ENCODE peak calls at places on chromosomes 1 and 21, in four cellular contexts. Y is K562, M is cardiac fibroblast, D is AG10803. G is an unnamed sample.

GRCh38 chr1:6170116-6170741 is 9.9 kb downstream of the CHD5 start:
- DNase-seq in Y (no peak), M (no peak), D (no peak), G (no peak)

GRCh38 chr1:21152423-21153100 is 24.1 kb downstream of the EIF4G3 start:
- DNase-seq in Y (no peak), M (no peak), D (no peak), G (peak; percentile 48)

GRCh38 chr1:53541761-53542550 is 82.8 kb downstream of the DMRTB1 start:
- DNase-seq in Y (peak; percentile 18), M (peak; percentile 64), D (peak; percentile 95), G (peak; percentile 84)

GRCh38 chr1:155069551-155070391 is 6.2 kb downstream of the EFNA4 start:
- DNase-seq in Y (peak; percentile 47), M (no peak), D (no peak), G (no peak)

GRCh38 chr1:172970186-172970585 is 80.6 kb downstream of the TNFSF18 start:
- DNase-seq in Y (no peak), M (no peak), D (peak; percentile 36), G (peak; percentile 65)

GRCh38 chr1:165592945-165593823 is 37.9 kb upstream of the MGST3 start:
- DNase-seq in Y (peak; percentile 84), M (peak; percentile 86), D (peak; percentile 72), G (peak; percentile 81)

GRCh38 chr21:46193829-46194373 is 9.6 kb upstream of the SPATC1L start:
- DNase-seq in Y (no peak), M (no peak), D (no peak), G (no peak)

GRCh38 chr1:191579019-191579418 is 579.2 kb upstream of the RGS18 start:
- DNase-seq in Y (no peak), M (peak; percentile 29), D (no peak), G (no peak)

GRCh38 chr1:219542828-219543518 is 69.9 kb downstream of the ZC3H11B start:
- DNase-seq in Y (no peak), M (peak; percentile 74), D (peak; percentile 27), G (peak; percentile 59)

GRCh38 chr1:111887875-111888274 is 101.6 kb downstream of the KCND3 start:
- DNase-seq in Y (no peak), M (no peak), D (no peak), G (no peak)

GRCh38 chr1:243488459-243489163 is 232.8 kb downstream of the SDCCAG8 start:
- DNase-seq in Y (no peak), M (no peak), D (no peak), G (no peak)

GRCh38 chr1:118945460-118945859 is 42.7 kb downstream of the TBX15 start:
- DNase-seq in Y (no peak), M (peak; percentile 4), D (peak; percentile 79), G (peak; percentile 78)

GRCh38 chr1:206890125-206890637 is 7.1 kb upstream of the IL24 start:
- DNase-seq in Y (no peak), M (peak; percentile 88), D (peak; percentile 55), G (peak; percentile 68)

GRCh38 chr1:23394664-23395063 is 25.0 kb upstream of the ZNF436 start:
- DNase-seq in Y (no peak), M (peak; percentile 95), D (peak; percentile 96), G (peak; percentile 91)

GRCh38 chr1:89986020-89986419 is 8.9 kb upstream of the ZNF326 start:
- DNase-seq in Y (peak; percentile 19), M (no peak), D (no peak), G (no peak)

GRCh38 chr1:220990417-220991337 is 111.4 kb downstream of the HLX start:
- DNase-seq in Y (peak; percentile 63), M (peak; percentile 60), D (peak; percentile 58), G (peak; percentile 93)

GRCh38 chr21:20419780-20420179 is 578.4 kb upstream of the NCAM2 start:
- DNase-seq in Y (no peak), M (no peak), D (no peak), G (no peak)

GRCh38 chr1:198523183-198523942 is 17.1 kb downstream of the ATP6V1G3 start:
- DNase-seq in Y (peak; percentile 33), M (no peak), D (no peak), G (no peak)
- TF ChIP-seq CTCF in Y (no peak), M (no peak), D (no peak), G (no peak)

DNA sequence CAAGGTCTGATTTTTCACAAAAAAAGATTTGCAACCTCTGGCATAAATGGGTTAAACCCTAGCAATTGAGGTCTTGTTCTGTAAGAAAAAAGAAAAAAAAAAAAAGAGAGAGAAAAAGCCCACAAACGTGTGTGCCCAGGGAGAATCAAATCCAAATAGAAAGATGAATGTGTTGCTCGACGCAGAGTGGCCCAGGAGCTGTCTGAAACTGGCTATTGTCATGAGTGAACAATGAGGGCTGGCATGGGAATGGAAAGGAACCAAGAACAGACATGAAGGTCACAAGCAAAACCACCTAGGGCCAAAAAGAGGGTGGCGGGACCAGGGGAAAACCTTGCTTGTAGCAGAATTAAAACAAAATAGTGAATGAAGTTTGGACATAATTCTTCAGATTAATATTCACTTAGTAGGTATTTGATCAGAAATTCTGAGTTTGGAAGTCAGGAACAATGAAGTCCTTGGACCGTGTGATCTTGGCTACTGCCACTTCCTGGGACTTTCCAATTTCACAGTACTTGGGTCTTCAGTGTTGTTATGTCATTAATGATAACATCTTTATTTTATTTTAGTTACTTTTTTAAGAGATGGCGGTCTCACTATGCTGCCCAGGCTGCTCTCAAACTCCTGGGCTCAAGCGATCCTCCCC is 3.1 kb downstream of the ENO1 start:
- DNase-seq in Y (no peak), M (no peak), D (no peak), G (no peak)
- H3K4me3 ChIP-seq in Y (peak overlapping the region; percentile 82), M (peak overlapping the region; percentile 87), D (peak overlapping the region; percentile 93), G (peak overlapping the region; percentile 91)

DNA sequence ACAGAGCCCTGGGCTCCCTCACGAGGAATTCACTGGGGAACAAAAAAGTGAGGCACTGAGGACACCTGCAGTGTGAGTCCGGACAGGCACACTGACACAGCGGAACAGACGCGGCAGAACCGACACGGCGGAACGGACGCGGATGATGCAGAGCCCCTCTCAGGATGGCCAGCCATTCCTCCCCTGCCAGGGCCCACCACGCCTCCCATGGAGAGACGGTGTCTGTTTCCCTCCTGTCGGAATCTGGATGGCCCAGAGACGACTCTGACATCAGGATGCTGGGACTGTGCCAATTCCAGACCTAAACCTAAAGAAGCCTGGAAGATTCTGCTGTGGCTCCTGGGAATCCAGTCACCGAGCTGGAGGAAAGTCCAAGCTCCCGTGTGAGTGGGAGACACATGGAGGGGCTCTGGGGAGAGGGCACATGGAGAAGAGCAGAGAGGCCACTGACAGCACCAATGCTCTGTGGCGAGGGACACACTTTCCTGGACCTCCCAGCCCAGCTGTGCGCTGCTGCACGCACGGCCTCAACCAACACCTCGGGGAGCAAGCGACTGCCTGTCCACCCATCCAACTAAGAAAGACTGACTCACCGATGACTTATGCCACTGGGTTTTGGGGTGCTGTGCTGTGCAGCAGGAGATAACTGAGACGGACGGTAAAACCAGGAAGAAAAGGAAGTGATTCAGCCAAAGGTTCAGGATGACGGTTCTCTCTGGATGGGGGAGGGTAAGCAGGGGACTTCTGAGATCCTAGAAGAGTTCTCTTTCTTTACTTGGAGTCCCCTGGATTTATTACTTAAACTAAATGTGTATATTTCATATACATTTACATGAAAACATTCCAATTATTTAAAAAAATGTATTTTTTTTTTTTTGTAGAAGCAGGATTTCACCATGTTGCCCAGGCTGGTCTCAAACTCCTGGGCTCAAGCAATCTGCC is 23.3 kb downstream of the ZBTB17 start:
- DNase-seq in Y (peak; percentile 97), M (peak; percentile 77), D (peak; percentile 86), G (peak; percentile 96)
- TF ChIP-seq CTCF in Y (peak; percentile 60), M (no peak), D (no peak), G (no peak)

DNA sequence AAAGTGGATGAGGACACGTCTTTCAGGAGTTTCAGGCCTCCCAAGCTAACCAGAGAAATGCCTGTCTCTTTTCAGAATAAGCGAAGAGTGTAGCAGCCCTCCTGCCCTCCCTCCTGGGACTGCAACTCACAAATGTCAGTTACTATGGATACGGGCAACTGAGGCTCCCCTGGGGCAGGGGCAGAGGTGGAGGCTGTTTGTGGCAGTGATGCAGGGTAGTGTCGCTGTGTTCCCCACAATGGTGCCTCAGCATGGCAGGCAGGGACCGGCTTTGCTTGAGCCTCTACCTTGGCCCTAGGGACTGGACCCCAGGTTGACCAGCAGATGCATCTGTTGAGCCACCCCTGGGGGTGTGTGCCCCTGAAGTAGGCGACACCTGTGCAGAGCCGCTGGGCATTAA is 10.2 kb downstream of the NFASC start:
- DNase-seq in Y (no peak), M (no peak), D (no peak), G (no peak)
- H3K4me3 ChIP-seq in Y (no peak overlapping the region), M (no peak overlapping the region), D (no peak overlapping the region), G (no peak overlapping the region)

GRCh38 chr1:162276493-162276892 is 100.2 kb downstream of the SPATA46 start:
- DNase-seq in Y (peak; percentile 43), M (peak; percentile 62), D (peak; percentile 34), G (peak; percentile 54)
- TF ChIP-seq CTCF in Y (peak; percentile 41), M (peak; percentile 18), D (peak; percentile 51), G (peak; percentile 44)

GRCh38 chr1:236284291-236284711 is 2.5 kb upstream of the ERO1B start:
- DNase-seq in Y (no peak), M (no peak), D (no peak), G (no peak)
- H3K4me3 ChIP-seq in Y (no peak overlapping the region), M (no peak overlapping the region), D (no peak overlapping the region), G (no peak overlapping the region)

GRCh38 chr1:22212400-22213233 is 69.7 kb upstream of the WNT4 start:
- DNase-seq in Y (no peak), M (no peak), D (no peak), G (no peak)
- TF ChIP-seq CTCF in Y (no peak), M (no peak), D (no peak), G (no peak)

DNA sequence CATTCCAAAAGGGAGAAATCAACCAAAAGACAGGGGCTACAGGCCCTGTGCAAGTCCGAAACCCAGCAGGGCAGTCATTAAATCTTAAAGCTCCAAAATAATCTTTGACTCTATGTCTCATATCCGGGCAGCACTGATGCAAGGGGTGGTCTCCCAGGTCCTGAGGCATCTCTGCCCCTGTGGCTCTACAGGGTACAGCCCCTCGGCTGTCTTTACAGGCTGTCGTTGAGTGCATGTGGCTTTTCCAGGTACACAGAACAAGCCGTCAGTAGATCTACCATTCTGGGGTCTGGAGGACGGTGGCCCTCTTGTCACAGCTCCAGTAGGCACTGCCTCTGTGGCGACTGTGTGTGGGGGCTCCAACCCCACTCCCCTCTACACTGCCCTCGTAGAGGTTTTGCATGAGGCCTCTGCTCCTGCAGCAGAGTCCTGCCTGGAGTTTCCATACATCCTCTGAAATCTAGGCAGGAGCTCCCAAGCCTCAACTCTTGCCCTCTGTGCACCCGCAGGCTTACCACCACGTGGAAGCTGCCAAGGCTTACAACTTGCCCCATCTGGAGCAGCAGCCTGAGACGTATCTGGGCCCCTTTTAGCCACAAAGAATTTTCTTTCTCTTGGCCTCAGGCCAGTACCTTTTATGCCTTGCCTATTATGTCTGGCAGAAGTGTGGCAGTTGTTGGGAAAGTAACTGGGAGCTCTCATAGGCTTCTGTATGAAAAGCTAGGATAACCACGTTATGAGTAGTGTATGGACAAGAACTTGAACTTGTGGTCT is 52.5 kb downstream of the POU2F1 start:
- DNase-seq in Y (no peak), M (peak; percentile 80), D (peak; percentile 79), G (peak; percentile 31)
- H3K4me3 ChIP-seq in Y (no peak overlapping the region), M (no peak overlapping the region), D (no peak overlapping the region), G (no peak overlapping the region)

GRCh38 chr1:51901151-51901550 is 22.6 kb upstream of the NRDC start:
- DNase-seq in Y (no peak), M (no peak), D (no peak), G (no peak)
- TF ChIP-seq CTCF in Y (no peak), M (no peak), D (no peak), G (no peak)

GRCh38 chr21:32089771-32090170 is 189.1 kb downstream of the MIS18A start:
- DNase-seq in Y (no peak), M (no peak), D (no peak), G (no peak)
- H3K4me3 ChIP-seq in Y (no peak overlapping the region), M (no peak overlapping the region), D (no peak overlapping the region), G (no peak overlapping the region)